ENCODE peak calls at places on chromosomes 2 and 18, in four cellular contexts. One of them, this sample, is unnamed.
A peak's percentile ranks its signal among the peaks of the same experiment; 100 is the strongest.

GRCh38 chr2:103161456-103162289 is 399.8 kb downstream of the TMEM182 start:
- DNase-seq in heart right ventricle: peak; percentile 33
- DNase-seq in MM.1S: peak; percentile 61
- DNase-seq in dorsolateral prefrontal cortex: no peak
- DNase-seq in this sample: peak; percentile 52

GRCh38 chr2:156892449-156893335 is 364.8 kb upstream of the GALNT5 start:
- DNase-seq in heart right ventricle: no peak
- DNase-seq in MM.1S: peak; percentile 85
- DNase-seq in dorsolateral prefrontal cortex: no peak
- DNase-seq in this sample: peak; percentile 23

GRCh38 chr2:216216951-216217903 is 108.1 kb downstream of the XRCC5 start:
- DNase-seq in heart right ventricle: no peak
- DNase-seq in MM.1S: peak; percentile 73
- DNase-seq in dorsolateral prefrontal cortex: no peak
- DNase-seq in this sample: no peak

GRCh38 chr2:98647636-98648035 is 39.2 kb downstream of the UNC50 start:
- DNase-seq in heart right ventricle: no peak
- DNase-seq in MM.1S: no peak
- DNase-seq in dorsolateral prefrontal cortex: no peak
- DNase-seq in this sample: no peak

GRCh38 chr2:175363719-175364118 is 182.2 kb upstream of the ATP5MC3 start:
- DNase-seq in heart right ventricle: no peak
- DNase-seq in MM.1S: no peak
- DNase-seq in dorsolateral prefrontal cortex: no peak
- DNase-seq in this sample: no peak

GRCh38 chr2:233288663-233289062 is 19.0 kb upstream of the SAG start:
- DNase-seq in heart right ventricle: no peak
- DNase-seq in MM.1S: no peak
- DNase-seq in dorsolateral prefrontal cortex: no peak
- DNase-seq in this sample: no peak

GRCh38 chr2:2646312-2647051 is 315.4 kb upstream of the MYT1L start:
- DNase-seq in heart right ventricle: no peak
- DNase-seq in MM.1S: peak; percentile 41
- DNase-seq in dorsolateral prefrontal cortex: no peak
- DNase-seq in this sample: no peak

GRCh38 chr2:10166489-10167295 is 44.2 kb downstream of the RRM2 start:
- DNase-seq in heart right ventricle: no peak
- DNase-seq in MM.1S: no peak
- DNase-seq in dorsolateral prefrontal cortex: no peak
- DNase-seq in this sample: no peak

GRCh38 chr2:54271236-54271635 is 15.2 kb upstream of the TSPYL6 start:
- DNase-seq in heart right ventricle: no peak
- DNase-seq in MM.1S: no peak
- DNase-seq in dorsolateral prefrontal cortex: no peak
- DNase-seq in this sample: no peak

GRCh38 chr18:3207565-3207964 is 12.2 kb downstream of the MYOM1 start:
- DNase-seq in heart right ventricle: no peak
- DNase-seq in MM.1S: no peak
- DNase-seq in dorsolateral prefrontal cortex: no peak
- DNase-seq in this sample: peak; percentile 49

GRCh38 chr2:79782540-79782939 is 269.7 kb downstream of the CTNNA2 start:
- DNase-seq in heart right ventricle: no peak
- DNase-seq in MM.1S: no peak
- DNase-seq in dorsolateral prefrontal cortex: no peak
- DNase-seq in this sample: no peak

GRCh38 chr2:128789776-128790455 is 471.2 kb upstream of the HS6ST1 start:
- DNase-seq in heart right ventricle: no peak
- DNase-seq in MM.1S: no peak
- DNase-seq in dorsolateral prefrontal cortex: no peak
- DNase-seq in this sample: no peak

GRCh38 chr2:189013677-189014380 is 39.7 kb downstream of the COL3A1 start:
- DNase-seq in heart right ventricle: no peak
- DNase-seq in MM.1S: no peak
- DNase-seq in dorsolateral prefrontal cortex: no peak
- DNase-seq in this sample: no peak

GRCh38 chr2:189954989-189955388 is 107.5 kb downstream of the MSTN start:
- DNase-seq in heart right ventricle: no peak
- DNase-seq in MM.1S: peak; percentile 60
- DNase-seq in dorsolateral prefrontal cortex: no peak
- DNase-seq in this sample: no peak

GRCh38 chr2:109435866-109436634 is 177.7 kb downstream of the SEPTIN10 start:
- DNase-seq in heart right ventricle: peak; percentile 67
- DNase-seq in MM.1S: no peak
- DNase-seq in dorsolateral prefrontal cortex: peak; percentile 50
- DNase-seq in this sample: no peak

GRCh38 chr2:242030226-242030575 is 160.7 kb downstream of the RTP5 start:
- DNase-seq in heart right ventricle: no peak
- DNase-seq in MM.1S: no peak
- DNase-seq in dorsolateral prefrontal cortex: no peak
- DNase-seq in this sample: no peak

GRCh38 chr2:113117594-113118262 is 9.7 kb upstream of the IL1RN start:
- DNase-seq in heart right ventricle: no peak
- DNase-seq in MM.1S: no peak
- DNase-seq in dorsolateral prefrontal cortex: no peak
- DNase-seq in this sample: peak; percentile 90

GRCh38 chr2:134897932-134898331 is 20.7 kb upstream of the CCNT2 start:
- DNase-seq in heart right ventricle: no peak
- DNase-seq in MM.1S: peak; percentile 20
- DNase-seq in dorsolateral prefrontal cortex: no peak
- DNase-seq in this sample: no peak
- TF ChIP-seq CTCF in heart right ventricle: no peak
- TF ChIP-seq CTCF in MM.1S: peak; percentile 17
- TF ChIP-seq CTCF in dorsolateral prefrontal cortex: peak; percentile 67
- TF ChIP-seq CTCF in this sample: peak; percentile 46

DNA sequence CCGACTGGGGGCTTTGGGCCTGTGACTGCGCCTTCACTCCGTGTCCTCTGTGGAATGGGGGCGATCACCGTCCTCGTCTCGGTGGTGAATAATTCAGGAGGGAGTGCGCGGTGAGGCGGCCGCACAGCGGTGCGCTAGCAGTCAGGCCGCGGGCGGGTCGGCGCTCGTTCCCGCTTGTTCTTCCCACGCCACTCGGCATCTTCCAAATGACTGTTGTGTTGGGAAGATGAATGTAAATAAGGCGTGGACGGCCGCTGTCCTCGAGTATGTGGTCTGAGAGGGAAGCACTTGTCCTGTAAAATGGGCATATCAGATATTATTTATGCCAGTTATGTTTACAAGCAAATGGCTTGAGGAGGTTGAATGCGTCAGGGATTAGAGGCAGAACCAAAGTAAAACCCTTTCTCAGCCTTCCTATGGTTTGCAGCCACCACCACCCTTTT is 607 bp upstream of the VPS4B start:
- DNase-seq in heart right ventricle: no peak
- DNase-seq in MM.1S: peak; percentile 16
- DNase-seq in dorsolateral prefrontal cortex: no peak
- DNase-seq in this sample: no peak
- TF ChIP-seq CTCF in heart right ventricle: no peak
- TF ChIP-seq CTCF in MM.1S: no peak
- TF ChIP-seq CTCF in dorsolateral prefrontal cortex: peak; percentile 28
- TF ChIP-seq CTCF in this sample: no peak

GRCh38 chr2:135052042-135052876 is at the start of gene RAB3GAP1:
- DNase-seq in heart right ventricle: peak; percentile 78
- DNase-seq in MM.1S: peak; percentile 89
- DNase-seq in dorsolateral prefrontal cortex: peak; percentile 71
- DNase-seq in this sample: peak; percentile 75
- TF ChIP-seq CTCF in heart right ventricle: no peak
- TF ChIP-seq CTCF in MM.1S: no peak
- TF ChIP-seq CTCF in dorsolateral prefrontal cortex: no peak
- TF ChIP-seq CTCF in this sample: no peak

DNA sequence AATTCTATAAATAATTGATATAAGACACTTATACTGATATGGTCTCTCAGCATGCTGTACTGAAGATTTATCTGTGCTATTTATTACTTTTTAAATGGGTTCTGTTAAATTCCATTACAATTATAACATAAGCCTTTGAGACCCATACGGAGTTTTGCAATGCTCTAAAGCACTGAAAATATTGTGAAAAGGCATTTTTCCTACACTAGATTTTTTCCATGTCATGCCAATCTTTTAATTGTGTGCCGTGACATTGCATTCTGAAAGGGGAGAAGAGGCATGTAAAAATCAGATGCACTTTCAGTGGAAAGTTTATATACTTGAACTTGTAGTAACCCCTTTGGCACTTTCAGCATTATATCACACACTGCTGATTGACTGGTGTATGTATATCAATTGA is 46.5 kb downstream of the EFEMP1 start:
- DNase-seq in heart right ventricle: no peak
- DNase-seq in MM.1S: no peak
- DNase-seq in dorsolateral prefrontal cortex: no peak
- DNase-seq in this sample: no peak
- TF ChIP-seq CTCF in heart right ventricle: no peak
- TF ChIP-seq CTCF in MM.1S: no peak
- TF ChIP-seq CTCF in dorsolateral prefrontal cortex: no peak
- TF ChIP-seq CTCF in this sample: no peak

GRCh38 chr2:142875642-142876041 is 1.8 kb upstream of the KYNU start:
- DNase-seq in heart right ventricle: no peak
- DNase-seq in MM.1S: no peak
- DNase-seq in dorsolateral prefrontal cortex: no peak
- DNase-seq in this sample: no peak

GRCh38 chr2:142877265-142877756 is at the start of gene KYNU:
- DNase-seq in heart right ventricle: no peak
- DNase-seq in MM.1S: no peak
- DNase-seq in dorsolateral prefrontal cortex: no peak
- DNase-seq in this sample: peak; percentile 23

GRCh38 chr2:142875010-142875409 is 2.5 kb upstream of the KYNU start:
- DNase-seq in heart right ventricle: no peak
- DNase-seq in MM.1S: no peak
- DNase-seq in dorsolateral prefrontal cortex: no peak
- DNase-seq in this sample: no peak

GRCh38 chr2:142878061-142878741 is 737 bp downstream of the KYNU start:
- DNase-seq in heart right ventricle: no peak
- DNase-seq in MM.1S: no peak
- DNase-seq in dorsolateral prefrontal cortex: no peak
- DNase-seq in this sample: no peak

GRCh38 chr2:142876423-142876822 is 1.0 kb upstream of the KYNU start:
- DNase-seq in heart right ventricle: no peak
- DNase-seq in MM.1S: no peak
- DNase-seq in dorsolateral prefrontal cortex: no peak
- DNase-seq in this sample: no peak
- TF ChIP-seq CTCF in heart right ventricle: no peak
- TF ChIP-seq CTCF in MM.1S: no peak
- TF ChIP-seq CTCF in dorsolateral prefrontal cortex: no peak
- TF ChIP-seq CTCF in this sample: peak; percentile 15

GRCh38 chr2:112055833-112056625 is 960 bp downstream of the TMEM87B start:
- DNase-seq in heart right ventricle: peak; percentile 86
- DNase-seq in MM.1S: peak; percentile 34
- DNase-seq in dorsolateral prefrontal cortex: peak; percentile 47
- DNase-seq in this sample: peak; percentile 60
- TF ChIP-seq CTCF in heart right ventricle: no peak
- TF ChIP-seq CTCF in MM.1S: no peak
- TF ChIP-seq CTCF in dorsolateral prefrontal cortex: no peak
- TF ChIP-seq CTCF in this sample: no peak

DNA sequence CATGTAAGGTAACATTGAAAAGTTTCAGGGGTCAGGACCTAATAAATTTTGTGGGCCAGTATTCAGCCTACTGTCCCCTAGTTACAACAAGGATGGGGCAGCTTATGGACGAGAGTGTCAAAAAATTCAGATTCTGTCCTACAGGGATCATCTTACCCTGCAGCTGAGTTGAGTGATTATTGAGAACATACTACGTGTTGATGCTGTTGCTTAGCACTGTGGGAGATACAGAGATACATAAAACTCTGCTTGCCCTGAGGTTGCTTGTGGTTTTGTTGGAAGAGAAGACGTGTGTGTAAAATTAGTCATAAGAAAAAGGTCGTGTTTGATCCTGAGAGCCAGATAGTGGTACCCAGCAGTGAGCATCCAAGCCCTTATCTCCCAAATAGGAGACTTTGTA is 253.2 kb downstream of the NEDD4L start:
- DNase-seq in heart right ventricle: no peak
- DNase-seq in MM.1S: no peak
- DNase-seq in dorsolateral prefrontal cortex: no peak
- DNase-seq in this sample: no peak
- TF ChIP-seq CTCF in heart right ventricle: no peak
- TF ChIP-seq CTCF in MM.1S: no peak
- TF ChIP-seq CTCF in dorsolateral prefrontal cortex: no peak
- TF ChIP-seq CTCF in this sample: no peak

DNA sequence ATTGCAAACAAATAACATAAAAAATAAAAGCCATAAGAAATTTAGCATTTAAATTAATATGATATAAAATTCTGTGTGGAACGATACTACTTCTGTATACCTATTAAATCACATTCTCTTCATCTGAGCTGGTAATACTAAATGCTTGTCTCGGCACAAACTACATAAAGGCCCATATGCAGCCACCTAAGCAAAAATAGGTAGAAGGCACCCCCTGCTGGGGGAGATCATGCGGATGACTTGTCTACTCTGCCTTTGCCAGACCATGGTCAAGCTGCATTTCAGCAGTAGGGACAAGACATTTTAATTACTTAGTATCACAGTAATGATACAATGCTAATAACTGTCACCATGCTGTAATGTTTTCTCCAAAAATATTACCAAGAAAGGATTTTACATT is 108.0 kb downstream of the CDH19 start:
- DNase-seq in heart right ventricle: peak; percentile 41
- DNase-seq in MM.1S: peak; percentile 73
- DNase-seq in dorsolateral prefrontal cortex: peak; percentile 62
- DNase-seq in this sample: peak; percentile 90
- TF ChIP-seq CTCF in heart right ventricle: no peak
- TF ChIP-seq CTCF in MM.1S: peak; percentile 72
- TF ChIP-seq CTCF in dorsolateral prefrontal cortex: peak; percentile 67
- TF ChIP-seq CTCF in this sample: peak; percentile 67

DNA sequence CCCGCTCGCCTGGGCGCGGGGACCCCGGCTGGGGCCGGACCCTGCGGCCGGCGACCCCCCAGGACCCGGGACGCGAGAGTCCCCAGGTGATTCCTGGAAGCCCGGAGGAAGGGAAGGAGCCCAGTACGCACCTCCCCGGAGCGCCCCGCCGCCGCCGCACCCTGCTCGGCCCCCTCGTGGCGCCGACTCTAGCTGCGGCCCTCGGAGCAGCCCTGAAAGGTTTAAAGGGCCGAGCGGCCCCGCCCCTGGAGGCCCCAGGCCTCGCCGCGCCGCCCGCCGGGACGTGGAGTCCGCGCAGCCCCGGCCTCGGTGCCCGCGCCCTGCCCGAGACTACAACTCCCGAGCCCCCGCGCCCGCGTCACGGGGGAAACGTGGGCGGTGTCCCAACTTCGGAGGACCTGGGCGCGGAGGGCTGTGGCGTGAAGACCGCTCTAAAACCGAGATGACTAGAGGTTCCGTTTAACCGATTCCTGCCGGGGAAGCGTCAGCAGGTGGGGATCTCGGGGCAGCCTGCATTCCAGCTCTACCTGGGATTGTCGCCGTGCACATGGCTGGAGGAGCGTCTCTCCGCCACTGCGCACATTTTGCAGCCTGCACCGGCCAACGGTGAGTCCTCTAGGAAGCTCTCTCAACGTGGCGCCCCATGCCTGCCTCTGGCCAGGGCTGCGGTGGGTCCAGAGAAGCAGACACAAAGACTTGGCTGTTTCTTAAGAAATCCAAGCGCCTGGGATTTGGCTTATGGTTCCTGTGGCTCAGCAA is at the start of gene TMEM150A:
- DNase-seq in heart right ventricle: peak; percentile 94
- DNase-seq in MM.1S: peak; percentile 91
- DNase-seq in dorsolateral prefrontal cortex: peak; percentile 97
- DNase-seq in this sample: peak; percentile 95
- TF ChIP-seq CTCF in heart right ventricle: peak; percentile 23
- TF ChIP-seq CTCF in MM.1S: peak; percentile 22
- TF ChIP-seq CTCF in dorsolateral prefrontal cortex: peak; percentile 54
- TF ChIP-seq CTCF in this sample: no peak